ENCODE peak calls at places on chromosomes 4 and X, in six cellular contexts. X is breast epithelium, A is tibial nerve, J is body of pancreas, C is stomach, G is heart left ventricle. M is an unnamed sample. For H3K27me3, the result is how much of the 10 kb centered on the place peaks cover.

GRCh38 chrX:121052122-121052521 is 4.7 kb downstream of the GLUD2 start:
- DNase-seq in G (no peak), J (no peak), X (no peak), C (no peak), A (no peak), M (no peak)

GRCh38 chr4:17476811-17477210 is 35.1 kb downstream of the QDPR start:
- DNase-seq in C (no peak), A (no peak), G (no peak), X (no peak), J (no peak), M (no peak)

GRCh38 chr4:37661643-37662221 is 24.4 kb downstream of the RELL1 start:
- DNase-seq in J (no peak), X (no peak), A (no peak), G (no peak), C (no peak), M (no peak)

GRCh38 chrX:53262189-53262917 is 19.0 kb downstream of the IQSEC2 start:
- DNase-seq in J (no peak), G (no peak), X (no peak), A (no peak), C (no peak), M (no peak)

GRCh38 chr4:80462537-80463207 is 127.1 kb downstream of the CFAP299 start:
- DNase-seq in G (no peak), J (no peak), A (no peak), X (no peak), C (no peak), M (no peak)

GRCh38 chr4:153497988-153498967 is 32.1 kb downstream of the TMEM131L start:
- DNase-seq in A (no peak), J (no peak), X (no peak), G (no peak), C (no peak), M (no peak)

GRCh38 chr4:156598138-156598681 is 373.4 kb downstream of the PDGFC start:
- DNase-seq in C (no peak), J (no peak), X (no peak), G (no peak), A (no peak), M (no peak)

GRCh38 chrX:13515181-13515930 is 54.0 kb upstream of the EGFL6 start:
- DNase-seq in X (no peak), A (no peak), C (no peak), J (no peak), G (no peak), M (no peak)

DNA sequence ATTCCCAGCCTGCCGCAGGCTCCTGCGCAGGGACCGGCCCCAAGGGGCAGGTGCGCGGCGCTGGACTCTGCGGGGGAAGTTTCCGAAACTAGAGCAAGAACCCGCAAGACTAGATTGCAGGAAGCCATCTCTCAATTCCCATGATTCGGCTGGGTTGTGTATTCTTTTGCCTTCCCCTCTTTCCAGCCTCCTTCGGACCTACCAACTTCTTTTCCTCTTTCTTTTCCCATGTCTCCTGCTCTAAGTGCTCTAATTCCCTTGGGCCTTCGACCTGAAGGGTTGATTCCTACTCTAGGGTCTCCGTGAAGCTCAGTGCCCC is 645 bp upstream of the OPHN1 start:
- DNase-seq in C (no peak), X (no peak), G (no peak), J (no peak), A (no peak), M (no peak)
- H3K4me3 ChIP-seq in C (peak), X (peak), G (peak), J (no peak), A (peak), M (peak)

GRCh38 chrX:11758400-11759171 is 549 bp downstream of the MSL3 start:
- DNase-seq in J (peak), A (peak), G (peak), C (peak), X (peak), M (peak)
- TF ChIP-seq POLR2A in J (peak), A (no peak), G (no peak), C (no peak), X (no peak), M (no peak)

DNA sequence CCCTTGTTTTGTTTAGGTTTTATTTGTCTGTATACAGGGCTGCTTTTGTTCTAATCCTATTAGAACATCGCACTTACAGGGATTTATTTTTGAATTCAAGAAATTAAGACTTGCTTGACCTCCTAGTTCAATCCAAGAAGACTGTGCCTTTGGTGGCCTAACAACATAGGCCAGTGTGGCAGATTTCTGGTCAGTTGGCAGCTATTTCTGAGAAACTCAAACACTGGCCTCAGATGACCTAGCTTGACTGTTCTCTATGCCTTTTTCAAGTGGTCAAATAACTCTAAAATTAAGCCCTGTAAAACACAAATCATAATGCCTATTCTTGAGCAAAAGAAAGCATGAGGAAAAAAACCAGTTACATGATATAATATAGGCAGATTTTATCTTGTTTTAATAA is 89.3 kb upstream of the GPR34 start:
- DNase-seq in J (no peak), A (no peak), G (no peak), C (no peak), X (no peak), M (no peak)
- H3K27me3 ChIP-seq in J (under half), A (under half), G (under half), C (under half), X (under half), M (under half)

GRCh38 chrX:135383249-135383648 is 38.5 kb upstream of the SMIM10L2A start:
- DNase-seq in G (no peak), A (no peak), J (no peak), C (no peak), X (no peak), M (no peak)
- H3K4me3 ChIP-seq in G (no peak), A (no peak), J (no peak), C (no peak), X (no peak), M (no peak)

GRCh38 chrX:3244955-3245354 is 101.5 kb downstream of the MXRA5 start:
- DNase-seq in X (no peak), J (no peak), C (no peak), G (no peak), A (no peak), M (no peak)

DNA sequence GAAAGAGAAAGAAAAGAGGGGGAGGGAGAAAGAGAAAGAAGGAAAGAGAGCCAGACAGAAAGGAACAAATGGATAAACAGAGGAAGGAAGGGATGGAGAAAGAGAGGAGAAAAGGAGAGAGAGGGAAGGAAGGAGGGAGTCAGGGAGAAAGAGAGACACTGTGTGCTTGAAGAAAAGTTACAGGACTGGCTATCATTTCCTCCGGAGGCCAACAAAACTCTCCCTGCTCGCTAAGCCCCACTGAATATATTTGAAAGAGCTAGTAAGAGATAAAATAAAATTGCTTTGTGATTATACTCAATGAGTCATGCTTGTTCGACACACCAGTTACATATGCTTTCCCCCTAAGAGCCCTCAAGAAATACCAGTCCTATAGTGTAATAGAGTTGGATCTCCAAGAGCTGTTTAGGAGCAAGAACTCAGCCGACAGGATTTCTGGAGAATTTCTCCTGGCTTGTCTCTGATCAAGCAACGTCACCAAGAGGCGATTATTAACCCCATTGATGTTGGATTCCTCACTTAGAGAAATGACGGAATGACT is 102.2 kb downstream of the MXRA5 start:
- DNase-seq in X (no peak), J (no peak), C (no peak), A (no peak), G (no peak), M (no peak)
- TF ChIP-seq POLR2A in X (no peak), J (no peak), C (no peak), A (no peak), G (no peak), M (no peak)

GRCh38 chr4:3801521-3801920 is 35.3 kb downstream of the ADRA2C start:
- DNase-seq in J (no peak), C (no peak), X (no peak), A (no peak), G (no peak), M (no peak)

GRCh38 chr4:3803946-3804345 is 37.8 kb downstream of the ADRA2C start:
- DNase-seq in X (no peak), G (no peak), C (no peak), A (no peak), J (no peak), M (no peak)

GRCh38 chr4:3803475-3803847 is 37.3 kb downstream of the ADRA2C start:
- DNase-seq in J (no peak), X (no peak), C (no peak), A (no peak), G (no peak), M (no peak)

GRCh38 chr4:3801931-3802550 is 35.9 kb downstream of the ADRA2C start:
- DNase-seq in J (no peak), G (no peak), C (no peak), A (no peak), X (no peak), M (no peak)

DNA sequence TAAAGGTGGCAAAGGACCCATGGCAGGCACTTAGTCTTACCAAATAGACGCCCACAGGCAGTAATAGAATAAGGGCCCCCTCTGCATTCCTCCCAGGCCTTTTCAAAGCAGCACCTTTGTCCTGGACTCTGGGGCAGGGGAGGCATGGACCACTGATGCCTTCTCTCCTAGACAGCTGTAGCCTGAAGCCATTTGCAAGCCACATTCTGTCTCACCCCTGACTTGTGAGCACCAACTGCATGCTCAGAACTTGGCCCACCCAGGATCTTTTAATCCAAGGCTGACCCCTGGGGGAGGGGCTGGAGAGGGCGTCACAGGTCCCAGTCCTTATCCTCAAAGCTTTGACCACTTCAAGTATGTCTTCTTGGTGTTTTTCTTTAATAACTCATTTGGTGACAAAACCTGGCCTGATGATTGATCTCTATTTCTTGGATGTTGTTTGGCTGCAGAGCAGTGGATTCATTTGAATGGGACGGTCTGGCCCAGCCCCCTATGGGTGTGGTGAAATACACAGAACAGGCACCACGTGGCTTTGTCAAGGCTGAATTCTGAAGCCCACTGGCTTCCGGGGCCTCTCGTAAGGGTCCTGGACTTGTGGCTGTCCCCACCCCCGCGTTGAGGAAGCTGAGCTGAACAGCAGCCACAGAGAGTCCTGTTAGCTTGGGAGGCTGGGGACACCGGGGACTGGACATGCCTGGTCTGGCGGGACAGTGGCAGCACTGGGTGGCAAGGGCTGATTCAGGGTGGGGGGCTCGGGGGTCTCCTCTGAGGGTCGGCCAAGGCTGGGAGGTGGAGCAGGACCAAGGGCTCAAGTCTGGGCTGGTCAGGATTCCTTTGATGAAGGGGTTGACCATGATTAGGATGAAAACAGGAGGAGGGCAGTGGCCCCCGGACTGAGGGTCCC is 36.6 kb downstream of the ADRA2C start:
- DNase-seq in X (no peak), C (no peak), G (no peak), J (no peak), A (no peak), M (no peak)
- H3K27me3 ChIP-seq in X (under half), C (half or more), G (under half), J (under half), A (under half), M (under half)

GRCh38 chr4:1200425-1201035 is 28.1 kb upstream of the SPON2 start:
- DNase-seq in X (no peak), J (peak), A (peak), G (peak), C (peak), M (peak)
- H3K4me3 ChIP-seq in X (peak), J (no peak), A (peak), G (peak), C (peak), M (no peak)

GRCh38 chr4:159455675-159456235 is 352.9 kb downstream of the RAPGEF2 start:
- DNase-seq in J (peak), G (no peak), A (no peak), X (no peak), C (no peak), M (peak)
- TF ChIP-seq POLR2A in J (no peak), G (no peak), A (no peak), X (no peak), C (no peak), M (no peak)

M was measured in testis.